ENCODE peak calls at places on chromosomes 2 and 18, in four cellular contexts. T, U, N and K are unnamed samples.

GRCh38 chr18:65039578-65039977 is 711.2 kb upstream of the CDH7 start:
- DNase-seq in U (no peak), T (no peak), N (no peak), K (no peak)

GRCh38 chr2:15675456-15676195 is 84.0 kb downstream of the DDX1 start:
- DNase-seq in U (no peak), T (no peak), N (no peak), K (no peak)

GRCh38 chr2:95334916-95335641 is 37.9 kb downstream of the KCNIP3 start:
- DNase-seq in U (no peak), N (no peak), T (no peak), K (no peak)

GRCh38 chr18:23209031-23209430 is 73.7 kb downstream of the CABLES1 start:
- DNase-seq in N (no peak), T (no peak), U (peak), K (no peak)

GRCh38 chr18:29154758-29155725 is 978.1 kb upstream of the CDH2 start:
- DNase-seq in U (no peak), T (no peak), N (no peak), K (no peak)

GRCh38 chr18:8800876-8801262 is 95.5 kb downstream of the MTCL1 start:
- DNase-seq in N (no peak), U (no peak), T (no peak), K (no peak)

GRCh38 chr18:35982404-35983114 is 10.1 kb downstream of the RMP24 start:
- DNase-seq in T (no peak), N (no peak), U (no peak), K (no peak)

GRCh38 chr2:43051316-43051715 is 175.1 kb downstream of the ZFP36L2 start:
- DNase-seq in T (no peak), U (no peak), N (no peak), K (no peak)

GRCh38 chr2:56313541-56313940 is 129.8 kb downstream of the CCDC85A start:
- DNase-seq in U (peak), N (no peak), T (no peak), K (no peak)

GRCh38 chr2:74100254-74101216 is 47.2 kb downstream of the BOLA3 start:
- DNase-seq in N (no peak), T (no peak), U (no peak), K (no peak)

GRCh38 chr2:74741651-74742050 is 87.6 kb downstream of the SEMA4F start:
- DNase-seq in N (no peak), T (no peak), U (no peak), K (no peak)

GRCh38 chr2:37000273-37000780 is 34.0 kb upstream of the STRN start:
- DNase-seq in U (no peak), N (no peak), T (no peak), K (no peak)

GRCh38 chr2:216017365-216017764 is 4.0 kb upstream of the MREG start:
- DNase-seq in U (no peak), T (peak), N (no peak), K (no peak)

GRCh38 chr18:58176915-58177717 is 133.1 kb downstream of the NEDD4L start:
- DNase-seq in T (no peak), N (no peak), U (no peak), K (no peak)

GRCh38 chr2:181123798-181124217 is 143.4 kb downstream of the UBE2E3 start:
- DNase-seq in N (no peak), U (no peak), T (peak), K (no peak)

GRCh38 chr18:73124165-73124564 is 256.4 kb upstream of the NETO1 start:
- DNase-seq in U (no peak), N (no peak), T (no peak), K (no peak)

GRCh38 chr2:86476092-86476491 is 34.9 kb downstream of the KDM3A start:
- DNase-seq in N (no peak), T (no peak), U (no peak), K (no peak)

GRCh38 chr2:189048189-189048588 is 74.0 kb downstream of the COL3A1 start:
- DNase-seq in U (no peak), N (no peak), T (no peak), K (no peak)

GRCh38 chr2:221461911-221462310 is 110.2 kb downstream of the EPHA4 start:
- DNase-seq in T (no peak), U (no peak), N (no peak), K (no peak)

GRCh38 chr2:6526093-6526824 is 339.4 kb downstream of the CMPK2 start:
- DNase-seq in U (peak), T (peak), N (no peak), K (no peak)

GRCh38 chr18:77970814-77971213 is 721.2 kb downstream of the GALR1 start:
- DNase-seq in N (peak), T (no peak), U (no peak), K (no peak)

GRCh38 chr2:100460904-100461303 is 9.4 kb upstream of the NMS start:
- DNase-seq in T (no peak), U (no peak), N (no peak), K (no peak)

GRCh38 chr2:106175084-106175850 is 18.8 kb downstream of the UXS1 start:
- DNase-seq in T (no peak), N (no peak), U (no peak), K (no peak)

GRCh38 chr18:41974661-41975286 is 19.7 kb downstream of the PIK3C3 start:
- DNase-seq in T (no peak), U (no peak), N (no peak), K (no peak)

GRCh38 chr18:5475252-5475651 is 68.5 kb downstream of the EPB41L3 start:
- DNase-seq in T (no peak), U (no peak), N (no peak), K (no peak)

GRCh38 chr2:10935366-10935918 is 23.7 kb downstream of the KCNF1 start:
- DNase-seq in T (no peak), N (no peak), U (no peak), K (no peak)

GRCh38 chr2:224650815-224651439 is 65.2 kb downstream of the CCDC195 start:
- DNase-seq in U (peak), T (no peak), N (no peak), K (peak)

DNA sequence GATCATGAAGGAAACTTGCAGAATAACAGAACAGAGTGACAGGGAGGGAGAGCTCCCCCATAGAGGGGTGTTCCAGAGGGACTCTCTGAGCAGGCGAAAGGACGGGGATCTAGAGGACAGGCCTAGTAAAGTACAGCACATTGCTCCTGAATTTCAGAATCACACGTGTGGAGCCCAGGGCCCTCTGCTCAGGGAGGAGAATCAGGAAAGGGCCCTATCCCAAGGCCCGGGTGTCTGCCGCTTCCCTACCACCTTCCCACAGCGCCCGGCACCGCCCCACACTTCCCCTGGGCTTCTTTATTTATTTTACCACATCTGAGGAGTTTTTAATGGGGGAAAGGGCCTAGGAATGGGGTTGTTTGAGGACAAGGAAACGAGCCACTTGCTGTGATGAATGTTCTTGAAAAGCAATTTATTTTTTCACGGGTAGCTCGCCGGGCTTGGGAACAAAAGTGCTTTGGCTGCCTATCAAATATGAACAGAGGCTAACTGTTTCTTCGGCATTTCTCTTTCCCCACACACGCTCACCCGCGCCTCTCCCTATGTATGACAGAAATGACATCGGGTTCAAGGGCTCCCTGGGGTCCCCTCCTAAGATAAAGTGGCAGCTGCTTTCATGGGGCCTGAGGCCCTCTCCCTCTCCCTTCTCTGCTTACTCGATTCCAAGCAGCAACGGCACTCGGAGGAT is 79.3 kb upstream of the GLI2 start:
- DNase-seq in U (no peak), T (no peak), N (no peak), K (no peak)
- TF ChIP-seq SP1 in U (no peak), T (no peak), N (no peak), K (no peak)

GRCh38 chr2:240275386-240275785 is 134.9 kb upstream of the OTOS start:
- DNase-seq in U (no peak), N (no peak), T (no peak), K (no peak)

GRCh38 chr2:240277073-240277806 is 136.8 kb upstream of the OTOS start:
- DNase-seq in T (no peak), N (no peak), U (no peak), K (no peak)

GRCh38 chr2:240277807-240278522 is 137.5 kb upstream of the OTOS start:
- DNase-seq in U (no peak), T (no peak), N (no peak), K (no peak)

GRCh38 chr2:240280621-240281020 is 140.2 kb upstream of the OTOS start:
- DNase-seq in T (no peak), N (no peak), U (no peak), K (no peak)

DNA sequence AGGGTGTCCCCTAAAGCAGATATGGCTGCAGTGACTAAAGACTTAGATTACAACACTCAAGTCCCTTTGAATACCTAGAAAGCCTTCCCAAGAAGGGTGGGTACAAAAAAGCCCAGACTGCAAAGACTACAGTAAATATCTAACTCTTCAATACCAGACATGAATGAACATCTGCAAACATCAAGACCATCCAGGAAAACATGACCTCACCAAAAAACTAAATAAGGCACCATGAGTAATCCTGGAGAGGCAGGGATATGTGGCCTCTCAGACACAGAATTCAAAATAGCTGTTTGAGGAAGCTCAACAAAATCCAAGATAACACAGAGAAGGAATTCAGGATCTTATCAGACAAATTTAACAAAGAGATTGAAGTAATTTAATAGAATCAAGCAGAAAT is 138.2 kb upstream of the OTOS start:
- DNase-seq in U (no peak), N (no peak), T (no peak), K (no peak)
- TF ChIP-seq SUZ12 in U (no peak), N (no peak), T (no peak), K (no peak)

DNA sequence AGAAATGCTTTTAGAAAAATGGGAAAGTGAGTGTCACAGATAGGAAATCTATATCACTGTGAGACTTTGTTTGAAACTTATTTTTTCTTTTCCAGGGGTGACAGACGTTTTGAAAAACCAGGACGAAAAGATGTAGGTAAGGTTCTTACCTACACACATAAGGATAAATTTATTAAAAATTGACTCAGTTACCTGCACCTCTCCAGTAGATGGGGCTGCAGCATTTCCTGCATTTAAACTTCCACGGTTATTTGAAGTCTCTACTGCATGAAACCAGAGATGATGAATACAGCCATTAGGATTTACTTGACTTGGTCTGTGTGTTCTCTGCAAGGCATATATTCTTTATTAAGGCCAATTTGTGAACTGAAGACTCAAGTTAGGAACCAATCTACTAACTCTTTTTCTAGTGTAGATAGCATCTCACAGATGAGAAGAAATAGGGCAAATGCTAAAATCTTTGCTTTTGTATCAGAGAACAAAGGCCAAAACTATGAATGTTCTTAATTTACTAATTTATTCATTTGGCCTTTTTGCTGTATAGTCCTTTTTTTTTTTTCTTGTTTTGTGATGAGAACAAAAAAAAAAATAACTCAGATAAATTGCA is 15.0 kb downstream of the KCNJ13 start:
- DNase-seq in T (no peak), N (no peak), U (peak), K (peak)
- TF ChIP-seq SP1 in T (no peak), N (no peak), U (no peak), K (no peak)

DNA sequence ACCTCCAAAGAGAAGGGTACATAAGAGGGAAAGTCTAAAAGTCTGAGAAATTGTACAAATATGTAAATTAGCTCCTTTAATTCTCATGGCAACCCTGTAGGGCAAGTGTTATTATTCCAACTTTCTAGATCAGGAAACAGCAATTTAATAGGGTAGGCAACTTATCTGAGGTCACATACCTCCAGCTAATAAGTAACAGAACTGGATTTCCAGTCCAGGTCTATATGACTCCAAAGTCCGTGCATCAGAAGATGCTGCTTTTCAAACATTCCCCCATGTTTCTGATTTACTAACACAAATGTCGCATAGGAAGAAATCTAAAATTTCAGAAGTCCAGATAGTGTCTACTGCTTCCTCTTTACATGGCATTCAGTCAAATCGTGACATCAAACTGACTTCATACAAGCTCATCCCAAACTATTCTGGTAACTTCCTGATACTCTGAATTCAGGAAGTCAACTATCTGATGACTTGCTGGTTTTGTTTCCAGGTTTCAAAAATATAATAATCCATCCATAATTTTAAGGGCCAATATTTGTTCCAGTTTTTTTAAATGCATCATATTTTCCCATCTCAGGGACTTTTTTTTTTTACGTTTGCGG is 419.3 kb upstream of the ACVR2A start:
- DNase-seq in U (no peak), T (no peak), N (no peak), K (no peak)
- TF ChIP-seq SUZ12 in U (no peak), T (no peak), N (no peak), K (no peak)

GRCh38 chr18:50509012-50509411 is 50.9 kb upstream of the MAPK4 start:
- DNase-seq in U (no peak), T (no peak), N (no peak), K (no peak)

GRCh38 chr18:50508228-50508627 is 51.7 kb upstream of the MAPK4 start:
- DNase-seq in U (no peak), N (no peak), T (no peak), K (no peak)

GRCh38 chr18:50506362-50506761 is 53.5 kb upstream of the MAPK4 start:
- DNase-seq in N (no peak), T (no peak), U (no peak), K (no peak)

DNA sequence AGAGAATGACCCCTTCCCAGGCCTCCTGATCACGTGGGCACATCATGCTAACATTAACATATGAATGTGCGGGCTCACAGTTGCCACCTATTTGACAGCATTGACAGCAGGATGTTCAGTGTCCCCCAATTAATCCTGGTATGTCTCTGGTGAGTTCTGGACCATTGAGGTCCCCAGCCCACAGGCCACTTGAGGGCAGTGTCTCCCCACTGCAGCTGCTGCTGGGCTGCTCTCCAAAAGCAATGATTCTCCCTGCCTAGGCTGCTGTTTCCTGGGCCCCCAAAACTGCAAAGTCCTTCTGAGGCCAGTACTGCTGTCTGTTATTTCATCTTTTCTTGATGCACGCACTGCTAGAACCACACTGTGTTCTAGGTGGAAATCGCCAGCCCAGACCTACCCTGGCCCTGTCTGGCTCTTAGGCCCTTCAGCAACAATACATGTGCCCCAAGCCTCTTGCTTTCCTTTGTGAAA is 52.7 kb upstream of the MAPK4 start:
- DNase-seq in N (peak), U (peak), T (no peak), K (peak)
- TF ChIP-seq SP1 in N (no peak), U (no peak), T (no peak), K (no peak)

GRCh38 chr2:205834776-205835175 is 152.5 kb downstream of the NRP2 start:
- DNase-seq in N (no peak), T (no peak), U (no peak), K (no peak)

GRCh38 chr2:205835982-205836381 is 153.7 kb downstream of the NRP2 start:
- DNase-seq in U (no peak), N (no peak), T (no peak), K (no peak)

GRCh38 chr2:205835251-205835900 is 153.1 kb downstream of the NRP2 start:
- DNase-seq in T (no peak), U (no peak), N (no peak), K (no peak)

GRCh38 chr2:205837663-205838062 is 155.4 kb downstream of the NRP2 start:
- DNase-seq in N (no peak), U (no peak), T (no peak), K (no peak)

GRCh38 chr2:205833874-205834273 is 151.6 kb downstream of the NRP2 start:
- DNase-seq in U (no peak), N (no peak), T (no peak), K (no peak)
- TF ChIP-seq SUZ12 in U (no peak), N (no peak), T (no peak), K (no peak)

DNA sequence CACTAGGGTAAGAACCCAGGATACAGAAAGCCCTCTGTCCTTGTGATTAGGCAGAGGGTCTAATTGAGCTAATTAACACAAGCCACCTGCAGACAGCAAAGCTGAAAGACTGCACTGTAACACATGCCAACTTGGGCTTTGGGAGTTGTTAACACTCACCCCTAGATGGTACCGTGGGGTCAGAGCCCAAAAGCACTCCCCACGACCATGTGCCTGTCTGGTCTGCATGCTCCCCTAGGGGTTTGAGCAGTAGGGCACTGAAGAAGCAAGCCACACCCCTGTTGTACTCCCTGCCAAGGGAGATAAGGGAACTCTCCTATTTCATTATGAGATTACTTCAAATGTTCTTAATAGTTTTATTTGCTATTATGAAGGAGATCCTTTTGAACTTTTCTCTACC is 560.1 kb upstream of the FSHR start:
- DNase-seq in N (peak), T (no peak), U (no peak), K (no peak)
- TF ChIP-seq SP1 in N (no peak), T (no peak), U (no peak), K (no peak)

DNA sequence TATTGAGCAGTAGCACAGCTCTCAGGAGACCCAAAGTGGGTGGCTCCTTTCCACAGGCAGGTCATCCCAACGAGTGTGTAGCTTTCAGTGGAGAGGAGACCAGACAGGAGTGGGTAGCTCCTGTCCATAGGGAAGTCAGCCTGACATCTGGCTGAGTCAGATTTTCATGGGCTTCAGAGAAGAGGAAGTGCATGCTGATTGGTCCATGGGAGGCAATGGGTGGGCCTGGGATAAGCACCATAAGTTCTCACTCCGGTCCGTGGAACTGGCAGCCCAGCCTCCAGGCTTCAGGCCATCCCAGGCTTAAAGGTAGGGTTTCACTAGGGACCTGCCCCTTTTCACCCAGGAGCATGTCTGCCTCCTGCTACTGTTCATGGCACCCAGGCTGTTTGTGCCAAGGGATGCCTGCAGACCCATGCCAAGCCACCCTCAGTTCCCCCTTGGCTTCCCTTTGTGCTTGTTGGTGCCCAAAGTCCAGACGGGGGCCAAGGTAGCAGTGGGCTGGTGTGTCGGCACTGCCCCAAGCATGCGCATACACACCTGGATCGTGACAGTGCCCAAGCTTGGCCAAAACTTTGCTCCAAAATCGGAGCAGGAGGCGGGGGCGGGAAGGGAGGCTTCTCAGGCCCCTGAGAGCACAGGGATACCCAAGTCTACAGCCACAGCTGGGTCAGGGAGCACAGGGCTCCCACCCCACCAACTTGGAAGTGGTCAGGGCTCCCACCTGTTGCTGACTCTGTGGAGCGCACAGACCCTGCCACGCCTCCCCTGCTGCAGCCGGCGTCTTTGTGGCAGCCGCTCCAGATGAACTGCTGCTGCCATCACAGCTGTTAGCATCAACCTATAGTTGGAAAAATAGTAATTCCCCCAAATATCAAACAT is 26.4 kb downstream of the MARCHF7 start:
- DNase-seq in N (no peak), T (no peak), U (no peak), K (no peak)
- TF ChIP-seq SUZ12 in N (no peak), T (no peak), U (no peak), K (no peak)

GRCh38 chr2:138948070-138948539 is 167.9 kb upstream of the NXPH2 start:
- DNase-seq in U (no peak), T (no peak), N (no peak), K (no peak)

GRCh38 chr2:138942466-138942865 is 162.3 kb upstream of the NXPH2 start:
- DNase-seq in N (no peak), T (no peak), U (peak), K (no peak)
- TF ChIP-seq SP1 in N (no peak), T (no peak), U (peak), K (no peak)